ENCODE peak calls at places on chromosomes 12 and 14, in five cellular contexts. S, K, R, L and J are unnamed samples.
A peak's percentile ranks its signal among the peaks of the same experiment; 100 is the strongest.

GRCh38 chr14:102208741-102209140 is 69.0 kb downstream of the WDR20 start:
- DNase-seq in S (no peak), R (no peak), L (no peak), K (no peak), J (no peak)

GRCh38 chr12:127416796-127417195 is 850.2 kb upstream of the TMEM132C start:
- DNase-seq in K (no peak), S (no peak), R (no peak), L (no peak), J (no peak)

GRCh38 chr12:121718653-121719239 is 6.2 kb downstream of the TMEM120B start:
- DNase-seq in R (peak; percentile 87), L (no peak), S (no peak), K (no peak), J (no peak)

GRCh38 chr14:52075371-52075770 is 6.5 kb upstream of the NID2 start:
- DNase-seq in L (no peak), K (no peak), R (no peak), S (no peak), J (no peak)

GRCh38 chr14:92659765-92660561 is 88.5 kb downstream of the LGMN start:
- DNase-seq in R (no peak), K (peak; percentile 29), L (no peak), S (no peak), J (no peak)

GRCh38 chr14:80567905-80568512 is 356.7 kb upstream of the DIO2 start:
- DNase-seq in R (no peak), L (peak; percentile 20), S (no peak), K (no peak), J (no peak)

GRCh38 chr14:77376380-77376770 is 519 bp downstream of the TMED8 start:
- DNase-seq in L (peak; percentile 23), R (peak; percentile 34), S (peak; percentile 30), K (no peak), J (no peak)

GRCh38 chr12:15819644-15820437 is 30.7 kb upstream of the EPS8 start:
- DNase-seq in R (no peak), L (no peak), S (no peak), K (no peak), J (no peak)

GRCh38 chr12:42119085-42119633 is 25.5 kb downstream of the GXYLT1 start:
- DNase-seq in R (no peak), S (no peak), K (no peak), L (no peak), J (no peak)

GRCh38 chr12:51393676-51394545 is 2.7 kb upstream of the GALNT6 start:
- DNase-seq in S (no peak), R (no peak), L (no peak), K (no peak), J (peak; percentile 29)

GRCh38 chr12:61654698-61655097 is 605.5 kb upstream of the USP15 start:
- DNase-seq in K (no peak), S (no peak), L (peak; percentile 21), R (no peak), J (no peak)

GRCh38 chr14:88321692-88322504 is 1.2 kb downstream of the KCNK10 start:
- DNase-seq in R (peak; percentile 44), L (no peak), K (no peak), S (no peak), J (no peak)

GRCh38 chr12:67996347-67996746 is 7.1 kb downstream of the IFNG-AS1 start:
- DNase-seq in R (no peak), K (no peak), S (no peak), L (no peak), J (no peak)

GRCh38 chr12:43957732-43958131 is 121.9 kb downstream of the TMEM117 start:
- DNase-seq in K (no peak), R (no peak), S (no peak), L (peak; percentile 25), J (no peak)

GRCh38 chr12:91817512-91817911 is 328.1 kb downstream of the BTG1 start:
- DNase-seq in S (no peak), K (peak; percentile 26), R (no peak), L (no peak), J (no peak)

GRCh38 chr12:17235996-17236395 is 630.0 kb upstream of the LMO3 start:
- DNase-seq in S (no peak), L (no peak), R (no peak), K (no peak), J (no peak)

GRCh38 chr12:7907009-7907408 is 29.0 kb downstream of the SLC2A3 start:
- DNase-seq in S (no peak), L (peak; percentile 78), R (peak; percentile 40), K (no peak), J (no peak)
- TF ChIP-seq CTCF in S (no peak), L (peak; percentile 45), R (peak; percentile 17), K (no peak), J (no peak)

GRCh38 chr14:96674121-96674520 is 123.1 kb upstream of the VRK1 start:
- DNase-seq in S (no peak), R (no peak), L (no peak), K (no peak), J (no peak)

GRCh38 chr14:96673706-96674105 is 123.5 kb upstream of the VRK1 start:
- DNase-seq in K (no peak), L (no peak), S (no peak), R (no peak), J (no peak)

GRCh38 chr14:96670391-96670790 is 126.8 kb upstream of the VRK1 start:
- DNase-seq in S (no peak), K (no peak), R (no peak), L (no peak), J (no peak)

GRCh38 chr14:96676161-96676560 is 121.0 kb upstream of the VRK1 start:
- DNase-seq in K (no peak), L (no peak), S (no peak), R (no peak), J (no peak)

DNA sequence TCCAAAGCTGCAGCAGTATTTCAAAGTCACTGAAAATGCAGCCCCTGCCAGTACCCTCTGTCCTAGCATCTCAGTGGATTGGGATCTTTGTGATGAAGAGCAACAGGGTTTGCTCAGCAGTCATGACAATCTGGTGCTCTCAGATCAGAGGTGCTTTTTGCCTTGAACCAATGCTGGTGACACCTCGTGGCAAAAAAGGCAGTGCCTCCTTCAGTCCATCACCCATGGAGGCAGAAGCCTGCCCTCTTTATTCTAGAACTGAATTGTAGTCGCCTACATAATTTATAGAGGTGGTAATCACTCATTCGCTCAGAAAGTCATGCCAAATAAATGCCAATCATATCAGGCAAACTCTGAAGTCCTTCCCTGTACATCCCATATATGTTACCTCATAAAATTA is 126.0 kb upstream of the VRK1 start:
- DNase-seq in K (no peak), L (no peak), S (no peak), R (no peak), J (no peak)
- TF ChIP-seq CTCF in K (no peak), L (no peak), S (no peak), R (no peak), J (no peak)

GRCh38 chr12:73585136-73585535 is 952.5 kb upstream of the ATXN7L3B start:
- DNase-seq in K (no peak), L (no peak), S (no peak), R (no peak), J (no peak)
- TF ChIP-seq CTCF in K (no peak), L (no peak), S (no peak), R (no peak), J (no peak)

DNA sequence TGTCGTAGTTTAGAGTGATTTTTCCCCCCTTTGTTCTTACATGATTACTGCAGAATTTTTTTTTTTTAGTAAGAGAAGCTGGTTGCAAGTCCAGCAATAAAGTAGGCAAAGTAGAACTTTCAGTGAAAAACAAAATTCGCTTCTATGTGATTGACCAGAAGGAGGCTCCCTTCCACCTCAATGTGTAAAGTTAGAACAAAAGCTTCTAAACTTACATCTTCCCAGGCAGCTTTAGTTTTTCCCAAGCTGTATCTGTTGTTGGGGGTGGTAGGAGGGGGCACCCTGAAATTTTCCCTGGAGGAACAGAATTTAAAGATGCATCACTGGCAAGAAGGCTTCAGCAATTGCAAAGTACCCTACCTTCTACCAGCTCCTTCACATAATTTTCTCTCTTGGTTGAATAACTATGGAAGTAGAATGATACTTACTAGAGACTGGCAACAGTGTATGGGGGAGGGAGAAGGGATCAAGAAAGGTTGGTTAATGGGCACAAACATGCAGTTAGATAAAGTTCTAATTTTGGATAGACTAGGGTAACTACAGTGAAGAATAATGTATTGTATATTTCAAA is 87.3 kb upstream of the E2F7 start:
- DNase-seq in S (no peak), R (no peak), K (no peak), L (peak; percentile 12), J (no peak)
- TF ChIP-seq CTCF in S (no peak), R (peak; percentile 28), K (peak; percentile 42), L (peak; percentile 64), J (no peak)

GRCh38 chr14:23653046-23653445 is 16.9 kb downstream of the DHRS2 start:
- DNase-seq in L (no peak), R (no peak), K (no peak), S (no peak), J (no peak)
- TF ChIP-seq CTCF in L (no peak), R (no peak), K (no peak), S (no peak), J (no peak)

GRCh38 chr12:90020006-90020405 is 311.4 kb upstream of the ATP2B1 start:
- DNase-seq in R (no peak), S (no peak), K (no peak), L (no peak), J (no peak)

GRCh38 chr12:90020436-90020835 is 311.8 kb upstream of the ATP2B1 start:
- DNase-seq in L (no peak), R (no peak), S (no peak), K (no peak), J (no peak)

GRCh38 chr12:90024261-90024660 is 315.6 kb upstream of the ATP2B1 start:
- DNase-seq in K (no peak), S (no peak), L (no peak), R (no peak), J (no peak)

GRCh38 chr12:90023207-90023870 is 314.7 kb upstream of the ATP2B1 start:
- DNase-seq in L (no peak), S (no peak), R (no peak), K (no peak), J (no peak)

GRCh38 chr12:90021729-90022249 is 313.2 kb upstream of the ATP2B1 start:
- DNase-seq in S (no peak), L (no peak), R (no peak), K (no peak), J (no peak)
- TF ChIP-seq CTCF in S (no peak), L (no peak), R (no peak), K (no peak), J (no peak)

DNA sequence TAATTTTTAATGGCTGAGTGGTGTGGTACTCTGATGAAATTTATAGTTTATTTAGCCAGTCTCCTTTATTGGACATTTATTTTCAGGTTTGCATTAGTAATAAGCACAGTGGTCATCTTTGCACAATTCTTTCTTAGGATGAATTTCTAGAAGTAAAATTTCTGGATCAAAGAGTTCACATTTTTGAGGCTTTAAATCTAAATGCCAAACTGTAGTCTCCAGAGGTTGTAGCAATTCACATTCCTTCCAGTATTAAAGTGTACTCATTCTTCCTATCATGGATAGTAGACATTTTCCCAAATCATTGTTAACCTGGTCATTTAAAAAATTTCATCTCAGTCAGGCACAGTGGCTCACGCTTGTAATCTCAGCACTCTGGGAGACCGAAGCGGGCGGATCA is 24.8 kb downstream of the SLC39A9 start:
- DNase-seq in R (no peak), K (no peak), L (no peak), S (no peak), J (no peak)
- TF ChIP-seq CTCF in R (no peak), K (no peak), L (no peak), S (no peak), J (no peak)

DNA sequence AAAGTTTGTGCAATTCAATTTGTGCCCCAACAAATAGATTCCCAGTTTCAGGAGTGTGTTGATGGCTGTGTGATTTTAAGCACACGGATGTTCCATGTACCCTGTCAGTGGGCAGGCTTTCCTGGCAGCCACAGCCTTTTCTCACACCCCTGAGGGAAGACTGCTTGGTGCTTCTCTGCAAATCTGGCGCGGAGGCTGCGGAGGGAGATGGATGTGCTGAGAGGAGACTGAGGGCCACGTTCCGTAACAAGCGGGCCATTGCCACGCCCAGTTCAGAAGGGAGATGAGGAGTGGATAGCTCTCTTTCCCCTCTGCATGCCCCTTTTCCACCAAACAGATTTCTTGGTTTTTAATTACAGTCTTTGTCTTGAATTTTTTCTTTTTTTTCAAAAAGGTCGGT is 89.1 kb downstream of the BEGAIN start:
- DNase-seq in K (no peak), R (no peak), S (no peak), L (no peak), J (no peak)
- TF ChIP-seq CTCF in K (no peak), R (no peak), S (no peak), L (no peak), J (no peak)